ENCODE peak calls at places on chromosomes 5 and 9, in nine cellular contexts. X is iris pigment epithelial cell; G is stimulated activated naive CD8-positive, alpha-beta T cell treated with anti-CD3 and anti-CD28 coated beads, Interleukin-15, amount 100 ng/mL, for 72 hours; R is erythroblast; C is CD4-positive, alpha-beta memory T cell; B is glomerular endothelial cell; Y is psoas muscle; H is ELF-1; A is mesendoderm. I is an unnamed sample.

GRCh38 chr5:135190345-135191083 is 156.5 kb upstream of the PITX1 start:
- DNase-seq in X (peak), C (no peak), R (no peak), G (no peak), H (peak), B (no peak), Y (no peak), A (peak), I (no peak)

GRCh38 chr9:126397056-126397455 is 70.4 kb downstream of the MVB12B start:
- DNase-seq in Y (no peak), H (no peak), A (peak), B (no peak), X (no peak), G (peak), C (peak), R (no peak), I (peak)

GRCh38 chr9:107540167-107540566 is 50.6 kb upstream of the KLF4 start:
- DNase-seq in R (no peak), G (no peak), B (no peak), Y (no peak), H (no peak), C (no peak), A (no peak), X (no peak), I (no peak)

GRCh38 chr5:172659909-172660628 is 19.0 kb downstream of the NEURL1B start:
- DNase-seq in X (peak), C (no peak), A (peak), R (no peak), H (peak), Y (peak), B (no peak), G (no peak), I (no peak)

GRCh38 chr5:65809817-65810531 is 88.0 kb downstream of the NLN start:
- DNase-seq in C (no peak), X (peak), Y (peak), A (no peak), B (no peak), H (no peak), G (no peak), R (peak), I (no peak)

GRCh38 chr5:20469792-20470191 is 481.8 kb upstream of the CDH18 start:
- DNase-seq in C (no peak), B (no peak), H (no peak), R (no peak), A (no peak), G (no peak), X (no peak), Y (no peak), I (no peak)

GRCh38 chr5:54443264-54443663 is 12.2 kb upstream of the HSPB3 start:
- DNase-seq in A (peak), G (no peak), Y (no peak), B (peak), C (no peak), X (peak), H (no peak), R (peak), I (peak)

GRCh38 chr5:57193757-57194413 is 20.0 kb downstream of the GPBP1 start:
- DNase-seq in Y (no peak), A (no peak), X (no peak), C (no peak), B (no peak), R (no peak), G (no peak), H (no peak), I (no peak)

GRCh38 chr5:28548856-28549255 is 1510.5 kb upstream of the CDH9 start:
- DNase-seq in H (no peak), A (no peak), C (no peak), B (no peak), G (no peak), Y (no peak), X (peak), R (no peak), I (no peak)

GRCh38 chr9:86854898-86855523 is 92.3 kb downstream of the GAS1 start:
- DNase-seq in H (peak), G (no peak), B (no peak), A (peak), X (peak), C (no peak), Y (no peak), R (no peak), I (no peak)

GRCh38 chr5:39273314-39273954 is 54.1 kb upstream of the FYB1 start:
- DNase-seq in R (no peak), B (no peak), X (no peak), C (peak), Y (no peak), H (no peak), A (no peak), G (no peak), I (no peak)

GRCh38 chr5:3365501-3366215 is 230.0 kb upstream of the IRX1 start:
- DNase-seq in B (no peak), C (no peak), X (no peak), R (no peak), G (no peak), Y (no peak), A (no peak), H (no peak), I (no peak)

GRCh38 chr9:86176468-86176867 is 77.1 kb upstream of the GOLM1 start:
- DNase-seq in X (no peak), G (no peak), A (no peak), C (no peak), R (peak), B (no peak), H (no peak), Y (no peak), I (no peak)

I was measured in B cell.